ENCODE peak calls at places on chromosomes 1 and 21, in four cellular contexts. Z, O, E and I are unnamed samples.

GRCh38 chr1:109802136-109802900 is 38.6 kb upstream of the EPS8L3 start:
- DNase-seq in Z (no peak), O (no peak), E (no peak), I (no peak)

GRCh38 chr1:33455537-33456301 is 16.7 kb upstream of the ZSCAN20 start:
- DNase-seq in Z (peak), E (no peak), O (peak), I (no peak)

GRCh38 chr1:30063621-30064280 is 659.6 kb downstream of the MATN1 start:
- DNase-seq in E (no peak), O (no peak), Z (no peak), I (no peak)

GRCh38 chr1:15616704-15617172 is 520 bp upstream of the DDI2 start:
- DNase-seq in Z (no peak), O (no peak), E (no peak), I (no peak)

GRCh38 chr1:34825455-34826081 is 32.8 kb downstream of the GJA4 start:
- DNase-seq in O (peak), E (no peak), Z (no peak), I (no peak)

GRCh38 chr1:58443986-58444603 is 102.4 kb downstream of the OMA1 start:
- DNase-seq in E (no peak), Z (no peak), O (no peak), I (no peak)

GRCh38 chr1:30697977-30698376 is 25.4 kb downstream of the MATN1 start:
- DNase-seq in Z (no peak), E (no peak), O (no peak), I (no peak)

GRCh38 chr1:180515857-180516388 is 13.5 kb upstream of the ACBD6 start:
- DNase-seq in O (peak), E (peak), Z (peak), I (no peak)

GRCh38 chr1:107139833-107140702 is 771 bp upstream of the NTNG1 start:
- DNase-seq in E (no peak), Z (no peak), O (no peak), I (peak)

GRCh38 chr1:3733603-3734591 is 18.4 kb upstream of the CCDC27 start:
- DNase-seq in E (no peak), O (peak), Z (no peak), I (no peak)

GRCh38 chr1:169113613-169114119 is 7.2 kb downstream of the ATP1B1 start:
- DNase-seq in O (peak), E (no peak), Z (peak), I (no peak)

GRCh38 chr1:79006564-79006963 is at the start of gene ADGRL4:
- DNase-seq in E (no peak), O (no peak), Z (no peak), I (peak)

GRCh38 chr1:230754831-230755230 is 7.6 kb downstream of the CAPN9 start:
- DNase-seq in O (no peak), E (no peak), Z (no peak), I (peak)

GRCh38 chr1:203033917-203034316 is 7.6 kb downstream of the PPFIA4 start:
- DNase-seq in E (no peak), Z (no peak), O (no peak), I (no peak)

GRCh38 chr21:38327984-38328383 is 71.2 kb downstream of the KCNJ15 start:
- DNase-seq in E (peak), Z (no peak), O (no peak), I (no peak)

GRCh38 chr1:160124709-160125478 is 9.3 kb downstream of the ATP1A2 start:
- DNase-seq in Z (peak), E (no peak), O (peak), I (no peak)

GRCh38 chr21:26148834-26149354 is 21.7 kb downstream of the APP start:
- DNase-seq in E (no peak), Z (no peak), O (no peak), I (no peak)

GRCh38 chr1:154629160-154630073 is 21.4 kb upstream of the ADAR start:
- DNase-seq in Z (no peak), O (no peak), E (no peak), I (no peak)

GRCh38 chr1:1213153-1213918 is 617 bp downstream of the TNFRSF4 start:
- DNase-seq in O (no peak), E (no peak), Z (no peak), I (peak)

GRCh38 chr1:44616991-44617702 is 57.1 kb downstream of the TMEM53 start:
- DNase-seq in Z (no peak), E (no peak), O (no peak), I (peak)

GRCh38 chr1:156291226-156292061 is 4.0 kb downstream of the GLMP start:
- DNase-seq in Z (no peak), O (peak), E (no peak), I (peak)

GRCh38 chr1:201481004-201481380 is 12.0 kb upstream of the PHLDA3 start:
- DNase-seq in E (no peak), Z (no peak), O (no peak), I (no peak)

GRCh38 chr1:4597020-4597419 is 57.4 kb upstream of the AJAP1 start:
- DNase-seq in E (no peak), O (no peak), Z (no peak), I (no peak)

GRCh38 chr1:10918531-10918930 is 93.9 kb upstream of the TARDBP start:
- DNase-seq in E (no peak), Z (no peak), O (no peak), I (no peak)

GRCh38 chr1:218592688-218593087 is 247.6 kb downstream of the TGFB2 start:
- DNase-seq in O (peak), E (no peak), Z (no peak), I (no peak)

GRCh38 chr1:87869563-87869962 is 540.9 kb downstream of the LMO4 start:
- DNase-seq in E (no peak), O (peak), Z (no peak), I (no peak)

GRCh38 chr1:21491483-21492170 is 17.6 kb upstream of the ALPL start:
- DNase-seq in O (no peak), E (no peak), Z (no peak), I (no peak)

GRCh38 chr1:46198026-46198826 is at the start of gene POMGNT1:
- DNase-seq in Z (no peak), O (peak), E (no peak), I (peak)

GRCh38 chr1:113811353-113811887 is 856 bp downstream of the RSBN1 start:
- DNase-seq in Z (no peak), O (peak), E (no peak), I (peak)

GRCh38 chr1:1349256-1350012 is at the start of gene DVL1:
- DNase-seq in E (no peak), O (no peak), Z (no peak), I (peak)

GRCh38 chr1:40633563-40634376 is 31.7 kb downstream of the RIMS3 start:
- DNase-seq in Z (no peak), O (no peak), E (no peak), I (no peak)

GRCh38 chr1:51863384-51863783 is 15.1 kb downstream of the NRDC start:
- DNase-seq in Z (no peak), E (peak), O (no peak), I (no peak)

GRCh38 chr1:116360435-116361173 is 12.4 kb upstream of the ATP1A1 start:
- DNase-seq in O (no peak), Z (no peak), E (no peak), I (no peak)

GRCh38 chr1:201740609-201741231 is 88.2 kb upstream of the IPO9 start:
- DNase-seq in E (no peak), O (no peak), Z (no peak), I (no peak)

GRCh38 chr1:150150511-150151021 is 850 bp downstream of the PLEKHO1 start:
- DNase-seq in E (no peak), O (no peak), Z (no peak), I (peak)

GRCh38 chr1:102085896-102086295 is 89.2 kb upstream of the OLFM3 start:
- DNase-seq in E (no peak), Z (no peak), O (no peak), I (no peak)

GRCh38 chr1:203915811-203916210 is 54.4 kb downstream of the SNRPE start:
- DNase-seq in O (no peak), Z (no peak), E (no peak), I (no peak)

GRCh38 chr1:209586341-209586740 is 2.8 kb downstream of the CAMK1G start:
- DNase-seq in O (no peak), Z (no peak), E (no peak), I (no peak)

GRCh38 chr1:209585197-209585596 is 1.7 kb downstream of the CAMK1G start:
- DNase-seq in E (no peak), O (no peak), Z (no peak), I (no peak)

GRCh38 chr1:209587778-209588177 is 4.3 kb downstream of the CAMK1G start:
- DNase-seq in E (no peak), O (no peak), Z (no peak), I (no peak)

GRCh38 chr1:209584186-209584776 is 767 bp downstream of the CAMK1G start:
- DNase-seq in Z (no peak), E (no peak), O (no peak), I (no peak)

DNA sequence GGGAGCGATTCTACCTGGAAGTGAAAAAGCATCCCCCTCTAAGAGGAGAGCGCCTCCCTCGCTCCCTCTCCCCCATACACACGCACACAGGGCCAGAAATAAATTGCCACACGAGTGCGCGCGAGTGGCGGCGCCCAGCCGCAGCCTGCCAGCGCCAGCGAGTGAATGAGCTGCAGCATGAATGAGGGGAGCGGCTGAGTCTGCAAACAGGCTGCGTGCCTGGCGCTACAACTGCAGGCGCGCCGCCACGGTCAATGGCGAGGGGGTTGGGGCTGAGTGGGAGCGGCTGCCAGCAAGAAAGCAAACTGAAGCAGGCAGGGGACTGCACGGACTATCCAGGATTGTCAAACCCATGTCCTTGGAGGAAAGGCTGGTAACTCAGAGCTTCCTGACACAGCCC is 2.2 kb downstream of the CAMK1G start:
- DNase-seq in Z (no peak), E (no peak), O (no peak), I (peak)
- TF ChIP-seq CTCF in Z (no peak), E (no peak), O (no peak), I (no peak)

GRCh38 chr1:53896673-53897229 is 2.8 kb downstream of the DIO1 start:
- DNase-seq in Z (no peak), O (peak), E (no peak), I (no peak)
- TF ChIP-seq POLR2AphosphoS5 in Z (no peak), O (no peak), E (no peak), I (no peak)

GRCh38 chr1:244846653-244847052 is 11.2 kb downstream of the COX20 start:
- DNase-seq in O (no peak), E (no peak), Z (no peak), I (no peak)

GRCh38 chr1:244851546-244852231 is 12.7 kb downstream of the HNRNPU start:
- DNase-seq in Z (no peak), O (no peak), E (no peak), I (no peak)

GRCh38 chr1:244850896-244851295 is 13.4 kb downstream of the HNRNPU start:
- DNase-seq in E (no peak), O (no peak), Z (no peak), I (no peak)

GRCh38 chr1:244850099-244850852 is 14.1 kb downstream of the HNRNPU start:
- DNase-seq in O (no peak), Z (no peak), E (no peak), I (no peak)

GRCh38 chr1:244849189-244849866 is 13.9 kb downstream of the COX20 start:
- DNase-seq in Z (no peak), E (no peak), O (no peak), I (no peak)
- TF ChIP-seq POLR2A in Z (no peak), E (no peak), O (peak), I (no peak)

GRCh38 chr1:193333166-193333565 is 146.8 kb upstream of the B3GALT2 start:
- DNase-seq in E (no peak), O (no peak), Z (no peak), I (no peak)

GRCh38 chr1:193339396-193339795 is 153.0 kb upstream of the B3GALT2 start:
- DNase-seq in O (peak), Z (no peak), E (no peak), I (no peak)

GRCh38 chr1:193342811-193343210 is 156.4 kb upstream of the B3GALT2 start:
- DNase-seq in E (no peak), Z (no peak), O (no peak), I (no peak)

GRCh38 chr1:193335797-193336428 is 149.5 kb upstream of the B3GALT2 start:
- DNase-seq in Z (no peak), O (no peak), E (no peak), I (no peak)

GRCh38 chr1:193338194-193338593 is 151.8 kb upstream of the B3GALT2 start:
- DNase-seq in Z (no peak), O (no peak), E (no peak), I (no peak)
- TF ChIP-seq CTCF in Z (no peak), O (no peak), E (peak), I (no peak)